ENCODE peak calls at places on chromosome 15, in ten cellular contexts. B is psoas muscle, T is endodermal cell, I is IMR-90, K is GM23338, A is right lobe of liver, E is fibroblast of lung, V is RWPE2, N is OCI-LY7, G is upper lobe of right lung. S is an unnamed sample. For H3K36me3, the result is how much of the 10 kb centered on the place peaks cover.

GRCh38 chr15:80572337-80572736 is 122.8 kb upstream of the ABHD17C start:
- DNase-seq in B (no peak), T (peak), I (no peak), K (no peak), A (peak), E (no peak), V (peak), N (no peak), G (no peak), S (no peak)

GRCh38 chr15:95825198-95825597 is 505.3 kb upstream of the NR2F2 start:
- DNase-seq in B (no peak), T (no peak), I (no peak), K (no peak), A (no peak), E (no peak), V (no peak), N (no peak), G (no peak), S (no peak)

GRCh38 chr15:99431661-99432091 is 134.1 kb upstream of the MEF2A start:
- DNase-seq in B (no peak), T (no peak), I (no peak), K (no peak), A (peak), E (no peak), V (peak), N (no peak), G (peak), S (no peak)

GRCh38 chr15:75921732-75922703 is 18.3 kb downstream of the FBXO22 start:
- DNase-seq in B (peak), T (peak), I (peak), K (peak), A (peak), E (peak), V (peak), N (peak), G (no peak), S (no peak)

GRCh38 chr15:99154271-99154670 is 49.4 kb downstream of the SYNM start:
- DNase-seq in B (no peak), T (peak), I (peak), K (no peak), A (peak), E (no peak), V (no peak), N (no peak), G (no peak), S (no peak)

GRCh38 chr15:59996498-59997041 is 7.5 kb upstream of the FOXB1 start:
- DNase-seq in B (no peak), T (peak), I (no peak), K (peak), A (no peak), E (no peak), V (no peak), N (no peak), G (no peak), S (no peak)

GRCh38 chr15:60584355-60585023 is 105.5 kb upstream of the ICE2 start:
- DNase-seq in B (no peak), T (no peak), I (no peak), K (no peak), A (no peak), E (no peak), V (no peak), N (no peak), G (no peak), S (no peak)

GRCh38 chr15:76588811-76589747 is 252.5 kb downstream of the ISL2 start:
- DNase-seq in B (no peak), T (peak), I (no peak), K (peak), A (no peak), E (no peak), V (no peak), N (no peak), G (no peak), S (no peak)

GRCh38 chr15:73989001-73989798 is 2.9 kb downstream of the STOML1 start:
- DNase-seq in B (peak), T (no peak), I (peak), K (no peak), A (peak), E (peak), V (no peak), N (no peak), G (peak), S (no peak)

GRCh38 chr15:51580982-51581381 is 41.6 kb downstream of the DMXL2 start:
- DNase-seq in B (no peak), T (no peak), I (no peak), K (no peak), A (no peak), E (no peak), V (no peak), N (no peak), G (no peak), S (no peak)

GRCh38 chr15:45454825-45455224 is 67.7 kb downstream of the SLC30A4 start:
- DNase-seq in B (peak), T (no peak), I (peak), K (no peak), A (peak), E (peak), V (peak), N (peak), G (peak), S (peak)

GRCh38 chr15:29883126-29883525 is 60.9 kb upstream of the TJP1 start:
- DNase-seq in B (no peak), T (peak), I (peak), K (peak), A (no peak), E (peak), V (no peak), N (no peak), G (no peak), S (no peak)

GRCh38 chr15:39331584-39331983 is 249.3 kb upstream of the THBS1 start:
- DNase-seq in B (no peak), T (no peak), I (no peak), K (no peak), A (no peak), E (no peak), V (no peak), N (no peak), G (no peak), S (no peak)

GRCh38 chr15:25236143-25236860 is 202.5 kb downstream of the UBE3A start:
- DNase-seq in B (no peak), T (no peak), I (no peak), K (no peak), A (no peak), E (no peak), V (peak), N (no peak), G (peak), S (no peak)

GRCh38 chr15:87142096-87142495 is 1062.4 kb downstream of the AGBL1 start:
- DNase-seq in B (no peak), T (no peak), I (no peak), K (no peak), A (no peak), E (no peak), V (no peak), N (no peak), G (no peak), S (no peak)

GRCh38 chr15:69045810-69046209 is 31.3 kb downstream of the NOX5 start:
- DNase-seq in B (no peak), T (no peak), I (peak), K (peak), A (no peak), E (peak), V (no peak), N (no peak), G (no peak), S (no peak)

GRCh38 chr15:67172172-67172571 is 82.3 kb downstream of the AAGAB start:
- DNase-seq in B (no peak), T (no peak), I (peak), K (no peak), A (no peak), E (no peak), V (no peak), N (no peak), G (peak), S (no peak)

GRCh38 chr15:99736702-99737101 is 3.5 kb upstream of the LYSMD4 start:
- DNase-seq in B (no peak), T (no peak), I (no peak), K (no peak), A (no peak), E (no peak), V (no peak), N (no peak), G (no peak), S (no peak)

GRCh38 chr15:95295311-95295710 is 1035.2 kb upstream of the NR2F2 start:
- DNase-seq in B (no peak), T (no peak), I (no peak), K (no peak), A (no peak), E (no peak), V (no peak), N (no peak), G (no peak), S (no peak)

GRCh38 chr15:37109952-37110630 is 9.7 kb upstream of the MEIS2 start:
- DNase-seq in B (peak), T (peak), I (no peak), K (peak), A (peak), E (peak), V (no peak), N (no peak), G (no peak), S (no peak)

GRCh38 chr15:59828262-59828661 is 139.1 kb upstream of the BNIP2 start:
- DNase-seq in B (no peak), T (no peak), I (no peak), K (no peak), A (no peak), E (no peak), V (no peak), N (no peak), G (no peak), S (no peak)

GRCh38 chr15:84819291-84819768 is 2.2 kb downstream of the ALPK3 start:
- DNase-seq in B (peak), T (peak), I (no peak), K (peak), A (peak), E (no peak), V (peak), N (no peak), G (peak), S (no peak)

GRCh38 chr15:56059716-56060115 is 66.3 kb upstream of the NEDD4 start:
- DNase-seq in B (no peak), T (no peak), I (no peak), K (no peak), A (no peak), E (no peak), V (no peak), N (no peak), G (no peak), S (no peak)

GRCh38 chr15:39079296-39079834 is 501.5 kb upstream of the THBS1 start:
- DNase-seq in B (no peak), T (no peak), I (peak), K (no peak), A (no peak), E (peak), V (peak), N (no peak), G (no peak), S (no peak)

GRCh38 chr15:98635848-98636247 is 12.5 kb upstream of the IGF1R start:
- DNase-seq in B (no peak), T (no peak), I (no peak), K (no peak), A (no peak), E (no peak), V (no peak), N (no peak), G (no peak), S (no peak)

GRCh38 chr15:92958105-92958504 is 58.0 kb downstream of the CHD2 start:
- DNase-seq in B (no peak), T (no peak), I (peak), K (no peak), A (no peak), E (peak), V (no peak), N (no peak), G (no peak), S (no peak)

GRCh38 chr15:31870336-31871158 is 159.8 kb upstream of the CHRNA7 start:
- DNase-seq in B (peak), T (peak), I (peak), K (peak), A (peak), E (peak), V (peak), N (peak), G (peak), S (peak)

GRCh38 chr15:45732544-45733130 is 97.8 kb downstream of the SQOR start:
- DNase-seq in B (no peak), T (no peak), I (no peak), K (no peak), A (no peak), E (no peak), V (no peak), N (no peak), G (no peak), S (no peak)

GRCh38 chr15:45179221-45179985 is 8.4 kb downstream of the SHF start:
- DNase-seq in B (no peak), T (peak), I (no peak), K (peak), A (peak), E (no peak), V (no peak), N (peak), G (peak), S (no peak)

GRCh38 chr15:92889390-92890113 is 10.6 kb upstream of the CHD2 start:
- DNase-seq in B (no peak), T (no peak), I (no peak), K (no peak), A (no peak), E (no peak), V (no peak), N (no peak), G (no peak), S (no peak)

GRCh38 chr15:100759116-100759515 is 120.5 kb upstream of the ALDH1A3 start:
- DNase-seq in B (no peak), T (no peak), I (peak), K (no peak), A (no peak), E (peak), V (no peak), N (no peak), G (no peak), S (no peak)

GRCh38 chr15:66617137-66618090 is 51.6 kb upstream of the LCTL start:
- DNase-seq in B (peak), T (peak), I (peak), K (peak), A (peak), E (peak), V (no peak), N (no peak), G (peak), S (peak)

GRCh38 chr15:57769266-57769665 is 62.8 kb downstream of the POLR2M start:
- DNase-seq in B (peak), T (no peak), I (peak), K (no peak), A (no peak), E (peak), V (no peak), N (no peak), G (no peak), S (no peak)

GRCh38 chr15:31261266-31262142 is 65.1 kb upstream of the KLF13 start:
- DNase-seq in B (no peak), T (peak), I (no peak), K (no peak), A (peak), E (no peak), V (peak), N (no peak), G (peak), S (no peak)

GRCh38 chr15:57873564-57874209 is 167.2 kb downstream of the POLR2M start:
- DNase-seq in B (no peak), T (no peak), I (peak), K (no peak), A (no peak), E (peak), V (no peak), N (no peak), G (no peak), S (no peak)

GRCh38 chr15:70050970-70051369 is 46.7 kb downstream of the TLE3 start:
- DNase-seq in B (no peak), T (no peak), I (no peak), K (no peak), A (peak), E (no peak), V (peak), N (no peak), G (no peak), S (no peak)
- H3K4me3 ChIP-seq in B (no peak), T (no peak), I (no peak), K (no peak), A (no peak), E (no peak), V (no peak), N (no peak), G (no peak), S (no peak)

GRCh38 chr15:34886134-34886533 is 83.4 kb downstream of the AQR start:
- DNase-seq in B (no peak), T (no peak), I (peak), K (no peak), A (no peak), E (peak), V (no peak), N (no peak), G (no peak), S (no peak)

GRCh38 chr15:34883633-34884032 is 85.9 kb downstream of the AQR start:
- DNase-seq in B (no peak), T (no peak), I (peak), K (no peak), A (no peak), E (no peak), V (no peak), N (no peak), G (no peak), S (no peak)

GRCh38 chr15:34879112-34879511 is 83.8 kb upstream of the ACTC1 start:
- DNase-seq in B (no peak), T (no peak), I (no peak), K (no peak), A (no peak), E (no peak), V (no peak), N (no peak), G (no peak), S (no peak)

GRCh38 chr15:34883042-34883441 is 86.5 kb downstream of the AQR start:
- DNase-seq in B (no peak), T (no peak), I (peak), K (no peak), A (no peak), E (peak), V (no peak), N (no peak), G (no peak), S (no peak)
- H3K36me3 ChIP-seq in B (half or more), T (half or more), I (under half), K (under half), A (under half), E (under half), V (half or more), N (half or more), G (half or more), S (under half)

GRCh38 chr15:88603885-88604284 is 17.3 kb upstream of the AEN start:
- DNase-seq in B (no peak), T (no peak), I (no peak), K (peak), A (no peak), E (no peak), V (no peak), N (no peak), G (no peak), S (no peak)
- TF ChIP-seq CTCF in B (no peak), T (peak), I (no peak), K (peak), A (no peak), E (no peak), V (no peak), N (peak), G (no peak), S (peak)

GRCh38 chr15:27495963-27496459 is 525.0 kb downstream of the GABRG3 start:
- DNase-seq in B (no peak), T (no peak), I (no peak), K (peak), A (no peak), E (no peak), V (no peak), N (no peak), G (no peak), S (no peak)

GRCh38 chr15:27487846-27488245 is 516.9 kb downstream of the GABRG3 start:
- DNase-seq in B (no peak), T (no peak), I (no peak), K (no peak), A (no peak), E (no peak), V (no peak), N (no peak), G (no peak), S (no peak)

GRCh38 chr15:27486676-27487290 is 515.8 kb downstream of the GABRG3 start:
- DNase-seq in B (no peak), T (no peak), I (no peak), K (no peak), A (no peak), E (no peak), V (no peak), N (no peak), G (no peak), S (no peak)

GRCh38 chr15:27492021-27492621 is 521.1 kb downstream of the GABRG3 start:
- DNase-seq in B (no peak), T (no peak), I (peak), K (no peak), A (no peak), E (peak), V (no peak), N (no peak), G (no peak), S (no peak)

GRCh38 chr15:27490867-27491595 is 520.0 kb downstream of the GABRG3 start:
- DNase-seq in B (no peak), T (no peak), I (no peak), K (peak), A (no peak), E (no peak), V (no peak), N (no peak), G (no peak), S (no peak)
- H3K4me3 ChIP-seq in B (no peak), T (no peak), I (no peak), K (no peak), A (no peak), E (no peak), V (no peak), N (no peak), G (no peak), S (no peak)

DNA sequence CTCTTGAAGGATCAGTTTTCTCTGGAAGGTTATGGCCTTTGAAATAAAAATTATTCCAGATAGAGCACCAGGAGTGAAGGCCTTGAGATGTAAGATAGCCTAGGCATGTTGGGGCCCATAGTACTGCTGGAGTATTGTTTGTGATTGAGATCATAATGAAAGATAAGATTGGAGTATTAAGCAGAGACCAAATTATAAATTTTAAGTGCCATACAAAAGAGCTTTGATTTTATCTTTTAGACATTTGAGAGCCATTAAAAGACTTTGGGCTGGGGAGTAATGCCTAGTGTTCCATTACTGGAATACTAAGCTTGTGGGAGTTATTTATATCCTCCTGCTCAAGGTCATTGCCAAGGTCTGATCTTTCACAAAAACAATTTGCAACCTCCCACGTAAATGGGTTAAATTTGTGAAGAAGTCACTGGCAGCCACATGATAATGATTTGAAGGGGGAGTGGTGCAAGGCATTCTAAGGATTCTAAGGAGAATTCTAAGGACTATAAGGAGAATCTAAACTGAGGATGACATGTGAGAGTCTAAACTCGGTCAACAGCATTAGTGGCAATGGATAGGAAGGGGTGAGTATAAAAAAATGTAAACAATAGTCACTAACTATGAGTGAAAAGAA is 12.8 kb downstream of the ELL3 start:
- DNase-seq in B (no peak), T (no peak), I (peak), K (no peak), A (no peak), E (no peak), V (no peak), N (no peak), G (no peak), S (no peak)
- H3K36me3 ChIP-seq in B (half or more), T (half or more), I (under half), K (half or more), A (half or more), E (under half), V (half or more), N (half or more), G (half or more), S (under half)

S was measured in GM06990.